ENCODE peak calls at places on chromosomes 5 and 9, in seven cellular contexts. G is GM04504; A is fibroblast of pulmonary artery; E is mucosa of gallbladder; I is GM12865; X is globus pallidus; D is stimulated activated CD4-positive, alpha-beta T cell treated with anti-CD3 and anti-CD28 coated beads, TNF-alpha, amount 100 ng/mL, for 1 hour. W is an unnamed sample.

GRCh38 chr5:150118561-150119229 is 32.3 kb upstream of the CSF1R start:
- DNase-seq in X (no peak), G (no peak), A (no peak), D (no peak), I (no peak), E (no peak), W (no peak)

GRCh38 chr9:6581266-6581665 is 64.3 kb downstream of the GLDC start:
- DNase-seq in I (no peak), E (no peak), X (no peak), G (no peak), A (no peak), D (no peak), W (no peak)

GRCh38 chr5:148687427-148687826 is 33.1 kb upstream of the HTR4 start:
- DNase-seq in E (peak; percentile 11), A (peak; percentile 37), G (no peak), D (no peak), I (peak; percentile 66), X (no peak), W (no peak)

GRCh38 chr9:96040591-96041461 is 165.3 kb downstream of the ERCC6L2 start:
- DNase-seq in D (no peak), I (no peak), E (no peak), A (no peak), G (no peak), X (no peak), W (no peak)

GRCh38 chr9:37997636-37998374 is 71.2 kb downstream of the SHB start:
- DNase-seq in D (no peak), A (no peak), G (no peak), E (no peak), I (no peak), X (peak; percentile 71), W (no peak)

GRCh38 chr5:150583541-150584225 is 56.8 kb upstream of the SYNPO start:
- DNase-seq in D (no peak), E (no peak), X (no peak), G (no peak), I (no peak), A (no peak), W (no peak)

GRCh38 chr9:110258671-110259070 is 2.4 kb upstream of the TXN start:
- DNase-seq in A (no peak), G (no peak), D (no peak), I (peak; percentile 56), X (no peak), E (no peak), W (no peak)

GRCh38 chr9:134481762-134482161 is 155.5 kb downstream of the RXRA start:
- DNase-seq in X (no peak), A (no peak), G (no peak), D (no peak), E (no peak), I (no peak), W (no peak)

GRCh38 chr9:27154923-27155322 is 45.9 kb downstream of the TEK start:
- DNase-seq in I (no peak), E (peak; percentile 18), X (no peak), D (no peak), A (peak; percentile 96), G (peak; percentile 61), W (no peak)

GRCh38 chr5:94254214-94254613 is 364.2 kb downstream of the KIAA0825 start:
- DNase-seq in E (no peak), D (no peak), X (no peak), G (no peak), A (peak; percentile 8), I (no peak), W (no peak)

GRCh38 chr5:155728146-155728856 is 598.7 kb upstream of the SGCD start:
- DNase-seq in E (peak; percentile 51), G (peak; percentile 37), I (no peak), D (no peak), X (peak; percentile 33), A (peak; percentile 15), W (peak; percentile 24)

GRCh38 chr9:95552814-95553546 is 36.2 kb upstream of the PTCH1 start:
- DNase-seq in E (no peak), D (no peak), A (peak; percentile 45), I (no peak), G (no peak), X (no peak), W (no peak)

GRCh38 chr5:14663734-14664269 is 716 bp upstream of the OTULIN start:
- DNase-seq in X (no peak), G (no peak), A (peak; percentile 34), I (peak; percentile 74), D (no peak), E (no peak), W (no peak)

GRCh38 chr9:86096382-86096781 is 3.0 kb downstream of the GOLM1 start:
- DNase-seq in G (no peak), E (no peak), A (peak; percentile 36), X (no peak), I (peak; percentile 22), D (no peak), W (no peak)

GRCh38 chr5:123721721-123722276 is 209.8 kb downstream of the CSNK1G3 start:
- DNase-seq in I (no peak), E (no peak), A (no peak), G (no peak), D (no peak), X (no peak), W (no peak)

GRCh38 chr9:69502671-69503301 is 169.4 kb downstream of the APBA1 start:
- DNase-seq in E (no peak), I (no peak), G (peak; percentile 3), D (no peak), A (peak; percentile 64), X (no peak), W (no peak)

GRCh38 chr5:179870403-179870903 is 11.8 kb upstream of the MRNIP start:
- DNase-seq in I (peak; percentile 31), X (peak; percentile 37), G (no peak), D (no peak), A (peak; percentile 75), E (no peak), W (no peak)

GRCh38 chr9:71909887-71910601 is 949 bp downstream of the ABHD17B start:
- DNase-seq in X (peak; percentile 73), E (peak; percentile 61), I (peak; percentile 44), G (no peak), D (no peak), A (peak; percentile 23), W (peak; percentile 24)

GRCh38 chr5:96963267-96963666 is 27.4 kb downstream of the LNPEP start:
- DNase-seq in D (no peak), I (peak; percentile 56), G (peak; percentile 64), E (no peak), A (peak; percentile 66), X (peak; percentile 64), W (no peak)

GRCh38 chr5:95713960-95714710 is 17.0 kb upstream of the RHOBTB3 start:
- DNase-seq in A (peak; percentile 70), G (no peak), D (no peak), X (no peak), I (no peak), E (no peak), W (no peak)

GRCh38 chr9:71223953-71224538 is 102.6 kb upstream of the TRPM3 start:
- DNase-seq in I (no peak), E (no peak), G (no peak), D (no peak), A (peak; percentile 26), X (no peak), W (no peak)

GRCh38 chr9:135240871-135241311 is 153.4 kb downstream of the OLFM1 start:
- DNase-seq in A (no peak), X (no peak), E (no peak), D (no peak), I (no peak), G (no peak), W (no peak)

GRCh38 chr5:79235222-79235577 is 731 bp upstream of the JMY start:
- DNase-seq in G (peak; percentile 10), I (peak; percentile 67), A (peak; percentile 42), E (no peak), D (no peak), X (peak; percentile 11), W (no peak)

GRCh38 chr5:153352685-153353219 is 137.7 kb upstream of the GRIA1 start:
- DNase-seq in G (no peak), A (no peak), E (no peak), X (no peak), D (no peak), I (peak; percentile 51), W (no peak)

GRCh38 chr5:5179079-5179478 is 38.9 kb downstream of the ADAMTS16 start:
- DNase-seq in E (no peak), X (no peak), G (no peak), D (no peak), A (no peak), I (no peak), W (no peak)

GRCh38 chr5:161966544-161966943 is 101.0 kb upstream of the GABRG2 start:
- DNase-seq in D (no peak), I (peak; percentile 5), E (no peak), G (no peak), X (peak; percentile 48), A (no peak), W (no peak)

GRCh38 chr9:121765021-121765950 is 113.9 kb downstream of the DAB2IP start:
- DNase-seq in I (no peak), A (peak; percentile 54), G (no peak), E (peak; percentile 74), X (no peak), D (no peak), W (no peak)

GRCh38 chr9:77588319-77588937 is 59.7 kb downstream of the GNA14 start:
- DNase-seq in D (no peak), I (no peak), E (no peak), G (peak; percentile 80), X (no peak), A (peak; percentile 94), W (no peak)

GRCh38 chr5:92222449-92222848 is 839.3 kb upstream of the ARRDC3 start:
- DNase-seq in D (no peak), X (no peak), I (no peak), G (no peak), A (no peak), E (no peak), W (no peak)

GRCh38 chr5:54360089-54360488 is 49.7 kb upstream of the ARL15 start:
- DNase-seq in A (peak; percentile 61), D (no peak), I (no peak), X (no peak), E (peak; percentile 42), G (peak; percentile 44), W (no peak)

GRCh38 chr5:163162645-163163044 is 274.8 kb upstream of the CCNG1 start:
- DNase-seq in X (no peak), D (no peak), A (no peak), G (no peak), I (no peak), E (no peak), W (no peak)

GRCh38 chr5:176784218-176785165 is 25.9 kb upstream of the UNC5A start:
- DNase-seq in G (peak; percentile 42), I (no peak), A (peak; percentile 82), E (no peak), D (no peak), X (no peak), W (no peak)